ENCODE peak calls at places on chromosomes 4 and X, in seven cellular contexts. Z is cardiac muscle cell, H is AG04450, L is tibial artery, U is ovary, Q is breast epithelium, D is brain microvascular endothelial cell. W is an unnamed sample.

GRCh38 chr4:159765402-159765801 is 662.5 kb downstream of the RAPGEF2 start:
- DNase-seq in Z (peak; percentile 14), H (no peak), L (no peak), U (no peak), Q (no peak), D (no peak), W (peak; percentile 20)

GRCh38 chr4:109406337-109406931 is 27.2 kb upstream of the SEC24B start:
- DNase-seq in Z (peak; percentile 78), H (peak; percentile 34), L (no peak), U (no peak), Q (no peak), D (peak; percentile 54), W (peak; percentile 82)

GRCh38 chr4:71607780-71608673 is 175.9 kb downstream of the GC start:
- DNase-seq in Z (peak; percentile 41), H (peak; percentile 21), L (no peak), U (no peak), Q (no peak), D (no peak), W (peak; percentile 43)

GRCh38 chr4:77095101-77095826 is 19.5 kb upstream of the CCNI start:
- DNase-seq in Z (peak; percentile 74), H (peak; percentile 21), L (peak; percentile 85), U (peak; percentile 61), Q (peak; percentile 74), D (peak; percentile 72), W (peak; percentile 67)

GRCh38 chr4:2746891-2747695 is 9.0 kb downstream of the TNIP2 start:
- DNase-seq in Z (no peak), H (no peak), L (no peak), U (no peak), Q (no peak), D (no peak), W (no peak)

GRCh38 chrX:19372170-19373033 is 28.7 kb downstream of the PDHA1 start:
- DNase-seq in Z (peak; percentile 75), H (peak; percentile 24), L (peak; percentile 45), U (peak; percentile 79), Q (peak; percentile 37), D (peak; percentile 64), W (peak; percentile 76)

GRCh38 chrX:63932907-63933306 is 147.9 kb upstream of the ARHGEF9 start:
- DNase-seq in Z (no peak), H (no peak), L (no peak), U (no peak), Q (no peak), D (no peak), W (no peak)

GRCh38 chr4:21656832-21657231 is 291.7 kb downstream of the KCNIP4 start:
- DNase-seq in Z (peak; percentile 80), H (no peak), L (no peak), U (no peak), Q (no peak), D (peak; percentile 91), W (peak; percentile 64)

GRCh38 chrX:1390621-1391369 is 1.1 kb downstream of the SLC25A6 start:
- DNase-seq in Z (no peak), H (no peak), L (peak; percentile 20), U (peak; percentile 46), Q (no peak), D (no peak), W (no peak)

GRCh38 chrX:77937291-77937690 is 26.8 kb downstream of the ATP7A start:
- DNase-seq in Z (peak; percentile 12), H (peak; percentile 18), L (no peak), U (no peak), Q (no peak), D (no peak), W (peak; percentile 44)

GRCh38 chrX:50586407-50586806 is 115.8 kb upstream of the DGKK start:
- DNase-seq in Z (no peak), H (no peak), L (no peak), U (no peak), Q (no peak), D (no peak), W (no peak)

GRCh38 chrX:155216940-155217450 is 735 bp downstream of the VBP1 start:
- DNase-seq in Z (no peak), H (no peak), L (no peak), U (no peak), Q (no peak), D (no peak), W (no peak)
- TF ChIP-seq CTCF in Z (no peak), H (no peak), L (no peak), U (no peak), Q (no peak), D (no peak), W (no peak)

GRCh38 chr4:169626328-169627282 is 6.2 kb downstream of the CLCN3 start:
- DNase-seq in Z (no peak), H (no peak), L (no peak), U (no peak), Q (no peak), D (no peak), W (no peak)
- H3K4me3 ChIP-seq in Z (no peak overlapping the region), H (no peak overlapping the region), L (no peak overlapping the region), U (no peak overlapping the region), Q (no peak overlapping the region), D (no peak overlapping the region), W (no peak overlapping the region)

GRCh38 chr4:126582737-126583136 is 1050.0 kb upstream of the INTU start:
- DNase-seq in Z (no peak), H (no peak), L (no peak), U (no peak), Q (no peak), D (no peak), W (peak; percentile 25)
- TF ChIP-seq CTCF in Z (peak; percentile 19), H (peak; percentile 32), L (no peak), U (no peak), Q (no peak), D (peak; percentile 36), W (peak; percentile 47)

GRCh38 chr4:163568835-163569234 is 74.3 kb downstream of the TMA16 start:
- DNase-seq in Z (no peak), H (no peak), L (no peak), U (no peak), Q (no peak), D (no peak), W (no peak)
- H3K4me3 ChIP-seq in Z (no peak overlapping the region), H (no peak overlapping the region), L (no peak overlapping the region), U (no peak overlapping the region), Q (no peak overlapping the region), D (no peak overlapping the region), W (no peak overlapping the region)

GRCh38 chrX:107826286-107827136 is 845 bp downstream of the MID2 start:
- DNase-seq in Z (peak; percentile 66), H (no peak), L (no peak), U (peak; percentile 58), Q (no peak), D (peak; percentile 31), W (peak; percentile 66)
- TF ChIP-seq CTCF in Z (no peak), H (no peak), L (no peak), U (no peak), Q (no peak), D (no peak), W (no peak)

GRCh38 chr4:78766026-78766425 is 10.1 kb upstream of the BMP2K start:
- DNase-seq in Z (peak; percentile 82), H (peak; percentile 60), L (no peak), U (no peak), Q (no peak), D (no peak), W (peak; percentile 83)

GRCh38 chr4:78765607-78766006 is 10.5 kb upstream of the BMP2K start:
- DNase-seq in Z (no peak), H (no peak), L (no peak), U (no peak), Q (no peak), D (no peak), W (no peak)

GRCh38 chr4:78768447-78769177 is 7.5 kb upstream of the BMP2K start:
- DNase-seq in Z (no peak), H (no peak), L (no peak), U (no peak), Q (no peak), D (peak; percentile 63), W (no peak)

GRCh38 chr4:78766650-78767049 is 9.5 kb upstream of the BMP2K start:
- DNase-seq in Z (no peak), H (no peak), L (no peak), U (no peak), Q (no peak), D (no peak), W (no peak)

GRCh38 chr4:78767350-78767749 is 8.8 kb upstream of the BMP2K start:
- DNase-seq in Z (no peak), H (no peak), L (no peak), U (no peak), Q (no peak), D (no peak), W (no peak)
- H3K4me3 ChIP-seq in Z (no peak overlapping the region), H (no peak overlapping the region), L (no peak overlapping the region), U (no peak overlapping the region), Q (no peak overlapping the region), D (no peak overlapping the region), W (no peak overlapping the region)

DNA sequence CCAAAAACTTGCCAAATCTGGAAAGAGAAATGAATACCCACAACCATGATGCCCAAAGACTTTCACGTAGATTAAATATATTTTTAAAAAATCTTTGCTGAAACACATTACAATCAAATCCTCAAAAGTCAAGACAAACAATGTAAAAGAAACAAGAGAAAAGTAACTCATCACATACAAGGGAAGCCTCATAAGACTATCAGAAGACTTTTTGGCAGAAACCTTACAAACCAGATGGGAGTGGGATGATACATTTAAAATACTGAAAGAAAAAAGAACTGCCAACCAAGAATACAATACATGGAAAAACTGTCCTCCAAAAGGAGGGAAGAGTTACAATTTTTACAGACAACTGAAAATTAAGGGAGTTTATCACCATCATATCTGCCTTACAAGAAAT is 319.0 kb upstream of the INTU start:
- DNase-seq in Z (no peak), H (no peak), L (no peak), U (no peak), Q (no peak), D (no peak), W (no peak)
- TF ChIP-seq CTCF in Z (no peak), H (no peak), L (no peak), U (no peak), Q (no peak), D (no peak), W (no peak)

GRCh38 chr4:82696117-82696516 is 102.5 kb downstream of the SCD5 start:
- DNase-seq in Z (no peak), H (no peak), L (no peak), U (no peak), Q (no peak), D (no peak), W (no peak)
- H3K4me3 ChIP-seq in Z (no peak overlapping the region), H (no peak overlapping the region), L (no peak overlapping the region), U (no peak overlapping the region), Q (no peak overlapping the region), D (no peak overlapping the region), W (no peak overlapping the region)